ENCODE peak calls at places on chromosome 6, in eight cellular contexts. I is stomach; E is CD4-positive, alpha-beta memory T cell; H is CD8-positive, alpha-beta T cell; O is RWPE1; J is PC-3; V is substantia nigra; D is kidney. K is an unnamed sample.

GRCh38 chr6:158662607-158663464 is 13.0 kb downstream of the SYTL3 start:
- DNase-seq in I (no peak), E (no peak), H (no peak), O (no peak), J (peak; percentile 24), V (no peak), D (no peak), K (no peak)

GRCh38 chr6:34816635-34817301 is 24.9 kb downstream of the BLTP3A start:
- DNase-seq in I (no peak), E (no peak), H (no peak), O (no peak), J (no peak), V (no peak), D (no peak), K (no peak)

GRCh38 chr6:78781001-78781400 is 86.3 kb upstream of the IRAK1BP1 start:
- DNase-seq in I (no peak), E (no peak), H (no peak), O (no peak), J (no peak), V (no peak), D (peak; percentile 30), K (no peak)

GRCh38 chr6:166739655-166740318 is 112.7 kb upstream of the RPS6KA2 start:
- DNase-seq in I (no peak), E (no peak), H (no peak), O (no peak), J (peak; percentile 33), V (no peak), D (no peak), K (no peak)

GRCh38 chr6:147054871-147055270 is 149.3 kb upstream of the STXBP5 start:
- DNase-seq in I (no peak), E (no peak), H (no peak), O (no peak), J (no peak), V (no peak), D (no peak), K (no peak)

GRCh38 chr6:11968241-11968806 is 43.8 kb upstream of the HIVEP1 start:
- DNase-seq in I (no peak), E (no peak), H (no peak), O (no peak), J (no peak), V (no peak), D (no peak), K (no peak)

GRCh38 chr6:11292837-11293236 is 60.4 kb upstream of the NEDD9 start:
- DNase-seq in I (no peak), E (no peak), H (no peak), O (no peak), J (no peak), V (no peak), D (no peak), K (no peak)

GRCh38 chr6:32046450-32047083 is 8.4 kb downstream of the CYP21A2 start:
- DNase-seq in I (no peak), E (no peak), H (no peak), O (no peak), J (peak; percentile 17), V (peak; percentile 11), D (peak; percentile 78), K (no peak)

GRCh38 chr6:43454290-43455033 is 886 bp downstream of the DLK2 start:
- DNase-seq in I (peak; percentile 88), E (peak; percentile 48), H (peak; percentile 38), O (peak; percentile 71), J (peak; percentile 81), V (peak; percentile 76), D (peak; percentile 95), K (peak; percentile 91)

GRCh38 chr6:152094992-152095592 is 287.6 kb downstream of the ESR1 start:
- DNase-seq in I (peak; percentile 47), E (no peak), H (no peak), O (peak; percentile 96), J (peak; percentile 94), V (no peak), D (peak; percentile 89), K (peak; percentile 67)

GRCh38 chr6:39950125-39950720 is 16.0 kb upstream of the MOCS1 start:
- DNase-seq in I (no peak), E (no peak), H (no peak), O (no peak), J (no peak), V (no peak), D (no peak), K (no peak)

GRCh38 chr6:5443491-5443890 is 182.2 kb downstream of the FARS2 start:
- DNase-seq in I (no peak), E (no peak), H (no peak), O (no peak), J (no peak), V (no peak), D (no peak), K (no peak)

GRCh38 chr6:46325561-46326525 is 155.1 kb upstream of the ENPP5 start:
- DNase-seq in I (no peak), E (no peak), H (no peak), O (no peak), J (peak; percentile 55), V (peak; percentile 54), D (peak; percentile 55), K (peak; percentile 41)

GRCh38 chr6:31652925-31653724 is 664 bp upstream of the BAG6 start:
- DNase-seq in I (peak; percentile 89), E (no peak), H (no peak), O (peak; percentile 78), J (no peak), V (peak; percentile 88), D (peak; percentile 94), K (peak; percentile 88)

GRCh38 chr6:1940381-1940780 is 305.0 kb downstream of the GMDS start:
- DNase-seq in I (no peak), E (no peak), H (no peak), O (no peak), J (no peak), V (no peak), D (no peak), K (no peak)

GRCh38 chr6:13830803-13831202 is 16.4 kb upstream of the MCUR1 start:
- DNase-seq in I (no peak), E (no peak), H (no peak), O (no peak), J (no peak), V (no peak), D (no peak), K (no peak)

GRCh38 chr6:132456700-132457143 is 55.4 kb upstream of the MOXD1 start:
- DNase-seq in I (peak; percentile 25), E (no peak), H (no peak), O (no peak), J (no peak), V (no peak), D (peak; percentile 85), K (peak; percentile 64)

GRCh38 chr6:87518453-87518852 is 45.7 kb downstream of the SLC35A1 start:
- DNase-seq in I (no peak), E (no peak), H (no peak), O (no peak), J (no peak), V (no peak), D (peak; percentile 28), K (no peak)

DNA sequence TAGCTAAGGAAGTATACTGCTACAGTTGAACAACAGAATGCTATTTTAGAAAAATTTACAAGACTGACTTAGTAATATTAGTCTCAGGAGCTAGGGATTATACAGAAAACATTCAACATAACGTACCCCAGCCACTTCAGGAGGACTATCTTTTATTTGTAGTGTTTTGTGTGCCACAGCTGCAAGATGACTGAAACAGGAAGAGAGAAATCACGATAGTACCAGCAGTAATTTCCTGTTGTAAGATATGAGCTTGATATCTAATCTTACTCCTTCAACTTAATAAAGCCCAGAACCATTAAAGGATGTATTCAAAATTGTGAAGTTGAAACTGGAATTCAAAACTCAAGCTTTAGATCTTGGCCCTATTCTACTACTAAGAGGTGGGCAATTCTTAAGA is 42.1 kb downstream of the SLC35A1 start:
- DNase-seq in I (no peak), E (no peak), H (no peak), O (no peak), J (no peak), V (no peak), D (no peak), K (no peak)
- H3K27ac ChIP-seq in I (no peak overlapping the region), E (no peak overlapping the region), H (no peak overlapping the region), O (no peak overlapping the region), J (no peak overlapping the region), V (no peak overlapping the region), D (no peak overlapping the region), K (no peak overlapping the region)

GRCh38 chr6:170049641-170050491 is 241.0 kb downstream of the DLL1 start:
- DNase-seq in I (peak; percentile 62), E (no peak), H (no peak), O (no peak), J (no peak), V (no peak), D (peak; percentile 90), K (peak; percentile 66)

GRCh38 chr6:170050591-170051041 is 240.3 kb downstream of the DLL1 start:
- DNase-seq in I (peak; percentile 17), E (no peak), H (no peak), O (no peak), J (no peak), V (no peak), D (peak; percentile 68), K (peak; percentile 36)

GRCh38 chr6:170047813-170048212 is 243.1 kb downstream of the DLL1 start:
- DNase-seq in I (peak; percentile 17), E (no peak), H (no peak), O (no peak), J (no peak), V (no peak), D (peak; percentile 39), K (no peak)

GRCh38 chr6:170046786-170047626 is 243.9 kb downstream of the DLL1 start:
- DNase-seq in I (peak; percentile 20), E (no peak), H (no peak), O (no peak), J (no peak), V (no peak), D (peak; percentile 16), K (peak; percentile 33)

DNA sequence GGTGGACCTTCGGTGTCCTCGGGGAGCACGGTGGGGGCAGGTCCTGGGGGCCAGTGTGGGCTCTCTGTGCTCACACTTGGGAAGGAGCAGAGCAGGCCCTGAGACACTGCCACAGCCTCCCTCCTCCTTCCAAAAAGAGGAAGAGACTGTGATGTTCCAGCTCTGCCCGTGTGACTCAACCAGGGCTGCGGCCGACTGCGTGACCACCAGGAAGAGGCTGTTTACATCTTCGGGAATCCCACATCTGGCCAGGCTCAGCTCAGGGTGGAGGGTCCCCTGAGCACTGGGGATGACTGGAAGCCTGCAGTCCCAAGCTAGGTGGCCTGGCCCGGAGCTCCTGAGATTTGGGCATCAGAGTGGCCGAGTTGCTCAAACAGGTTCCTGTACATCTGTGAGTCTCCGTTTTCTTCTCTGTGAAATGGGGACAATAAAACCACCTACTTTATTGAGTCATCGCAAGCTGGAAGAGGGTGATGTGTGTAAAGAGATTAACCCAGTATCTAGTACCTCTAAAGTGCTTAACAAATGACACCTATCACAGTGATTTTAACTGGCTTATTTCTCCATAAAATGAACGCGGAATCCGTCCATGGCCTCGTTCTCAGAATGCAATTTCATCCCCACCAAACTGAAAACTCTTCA is 242.1 kb downstream of the DLL1 start:
- DNase-seq in I (peak; percentile 50), E (no peak), H (no peak), O (no peak), J (peak; percentile 35), V (peak; percentile 31), D (peak; percentile 75), K (peak; percentile 82)
- H3K27ac ChIP-seq in I (peak overlapping the region; percentile 77), E (no peak overlapping the region), H (no peak overlapping the region), O (peak overlapping the region; percentile 62), J (no peak overlapping the region), V (no peak overlapping the region), D (no peak overlapping the region), K (peak overlapping the region; percentile 54)

GRCh38 chr6:36636687-36637418 is 41.7 kb upstream of the CDKN1A start:
- DNase-seq in I (no peak), E (no peak), H (no peak), O (no peak), J (no peak), V (no peak), D (peak; percentile 44), K (no peak)
- H3K27ac ChIP-seq in I (no peak overlapping the region), E (no peak overlapping the region), H (no peak overlapping the region), O (no peak overlapping the region), J (no peak overlapping the region), V (no peak overlapping the region), D (no peak overlapping the region), K (no peak overlapping the region)

GRCh38 chr6:149733321-149733720 is 13.0 kb downstream of the NUP43 start:
- DNase-seq in I (no peak), E (no peak), H (no peak), O (no peak), J (no peak), V (no peak), D (no peak), K (no peak)
- H3K27ac ChIP-seq in I (no peak overlapping the region), E (no peak overlapping the region), H (no peak overlapping the region), O (no peak overlapping the region), J (no peak overlapping the region), V (no peak overlapping the region), D (no peak overlapping the region), K (no peak overlapping the region)